ENCODE peak calls at places on chromosomes 3 and 15, in five cellular contexts. One of them, this sample, is unnamed.

GRCh38 chr3:114756506-114757279 is 390.4 kb downstream of the ZBTB20 start:
- DNase-seq in psoas muscle: no peak
- DNase-seq in dorsolateral prefrontal cortex: no peak
- DNase-seq in thoracic aorta: no peak
- DNase-seq in activated CD8-positive, alpha-beta memory T cell treated with anti-CD3 and anti-CD28 coated beads for 48 hours: no peak
- DNase-seq in this sample: no peak

GRCh38 chr3:134002326-134002725 is 27.4 kb downstream of the SLCO2A1 start:
- DNase-seq in psoas muscle: no peak
- DNase-seq in dorsolateral prefrontal cortex: no peak
- DNase-seq in thoracic aorta: no peak
- DNase-seq in activated CD8-positive, alpha-beta memory T cell treated with anti-CD3 and anti-CD28 coated beads for 48 hours: no peak
- DNase-seq in this sample: no peak

GRCh38 chr15:95025924-95026728 is 794.8 kb downstream of the MCTP2 start:
- DNase-seq in psoas muscle: no peak
- DNase-seq in dorsolateral prefrontal cortex: no peak
- DNase-seq in thoracic aorta: no peak
- DNase-seq in activated CD8-positive, alpha-beta memory T cell treated with anti-CD3 and anti-CD28 coated beads for 48 hours: no peak
- DNase-seq in this sample: no peak

GRCh38 chr3:50246517-50246954 is 10.5 kb downstream of the GNAI2 start:
- DNase-seq in psoas muscle: no peak
- DNase-seq in dorsolateral prefrontal cortex: peak
- DNase-seq in thoracic aorta: no peak
- DNase-seq in activated CD8-positive, alpha-beta memory T cell treated with anti-CD3 and anti-CD28 coated beads for 48 hours: peak
- DNase-seq in this sample: peak

GRCh38 chr3:147735662-147736061 is 326.5 kb downstream of the ZIC1 start:
- DNase-seq in psoas muscle: no peak
- DNase-seq in dorsolateral prefrontal cortex: no peak
- DNase-seq in thoracic aorta: no peak
- DNase-seq in activated CD8-positive, alpha-beta memory T cell treated with anti-CD3 and anti-CD28 coated beads for 48 hours: no peak
- DNase-seq in this sample: no peak

GRCh38 chr3:142595581-142595950 is 627 bp upstream of the PLS1 start:
- DNase-seq in psoas muscle: no peak
- DNase-seq in dorsolateral prefrontal cortex: no peak
- DNase-seq in thoracic aorta: no peak
- DNase-seq in activated CD8-positive, alpha-beta memory T cell treated with anti-CD3 and anti-CD28 coated beads for 48 hours: no peak
- DNase-seq in this sample: peak

GRCh38 chr3:190180268-190180667 is 59.6 kb upstream of the P3H2 start:
- DNase-seq in psoas muscle: no peak
- DNase-seq in dorsolateral prefrontal cortex: no peak
- DNase-seq in thoracic aorta: no peak
- DNase-seq in activated CD8-positive, alpha-beta memory T cell treated with anti-CD3 and anti-CD28 coated beads for 48 hours: no peak
- DNase-seq in this sample: no peak

GRCh38 chr3:112000971-112001370 is 2.2 kb downstream of the TAGLN3 start:
- DNase-seq in psoas muscle: no peak
- DNase-seq in dorsolateral prefrontal cortex: no peak
- DNase-seq in thoracic aorta: no peak
- DNase-seq in activated CD8-positive, alpha-beta memory T cell treated with anti-CD3 and anti-CD28 coated beads for 48 hours: no peak
- DNase-seq in this sample: no peak

GRCh38 chr3:184110316-184110725 is 13.5 kb downstream of the HTR3E start:
- DNase-seq in psoas muscle: no peak
- DNase-seq in dorsolateral prefrontal cortex: no peak
- DNase-seq in thoracic aorta: no peak
- DNase-seq in activated CD8-positive, alpha-beta memory T cell treated with anti-CD3 and anti-CD28 coated beads for 48 hours: no peak
- DNase-seq in this sample: no peak

GRCh38 chr3:51024765-51025681 is 350.3 kb downstream of the DOCK3 start:
- DNase-seq in psoas muscle: peak
- DNase-seq in dorsolateral prefrontal cortex: no peak
- DNase-seq in thoracic aorta: no peak
- DNase-seq in activated CD8-positive, alpha-beta memory T cell treated with anti-CD3 and anti-CD28 coated beads for 48 hours: peak
- DNase-seq in this sample: peak

GRCh38 chr15:69992326-69992725 is 105.4 kb downstream of the TLE3 start:
- DNase-seq in psoas muscle: no peak
- DNase-seq in dorsolateral prefrontal cortex: no peak
- DNase-seq in thoracic aorta: no peak
- DNase-seq in activated CD8-positive, alpha-beta memory T cell treated with anti-CD3 and anti-CD28 coated beads for 48 hours: no peak
- DNase-seq in this sample: no peak

GRCh38 chr3:32457971-32458471 is 44.6 kb downstream of the CMTM6 start:
- DNase-seq in psoas muscle: no peak
- DNase-seq in dorsolateral prefrontal cortex: no peak
- DNase-seq in thoracic aorta: no peak
- DNase-seq in activated CD8-positive, alpha-beta memory T cell treated with anti-CD3 and anti-CD28 coated beads for 48 hours: no peak
- DNase-seq in this sample: no peak

GRCh38 chr15:85831415-85832113 is 36.8 kb upstream of the KLHL25 start:
- DNase-seq in psoas muscle: peak
- DNase-seq in dorsolateral prefrontal cortex: peak
- DNase-seq in thoracic aorta: peak
- DNase-seq in activated CD8-positive, alpha-beta memory T cell treated with anti-CD3 and anti-CD28 coated beads for 48 hours: no peak
- DNase-seq in this sample: no peak

GRCh38 chr15:29126821-29127461 is 142.7 kb downstream of the NSMCE3 start:
- DNase-seq in psoas muscle: peak
- DNase-seq in dorsolateral prefrontal cortex: no peak
- DNase-seq in thoracic aorta: no peak
- DNase-seq in activated CD8-positive, alpha-beta memory T cell treated with anti-CD3 and anti-CD28 coated beads for 48 hours: no peak
- DNase-seq in this sample: no peak

GRCh38 chr3:79767194-79767952 is 425 bp downstream of the ROBO1 start:
- DNase-seq in psoas muscle: no peak
- DNase-seq in dorsolateral prefrontal cortex: no peak
- DNase-seq in thoracic aorta: no peak
- DNase-seq in activated CD8-positive, alpha-beta memory T cell treated with anti-CD3 and anti-CD28 coated beads for 48 hours: no peak
- DNase-seq in this sample: no peak

GRCh38 chr3:16311960-16312451 is 47.0 kb downstream of the OXNAD1 start:
- DNase-seq in psoas muscle: peak
- DNase-seq in dorsolateral prefrontal cortex: no peak
- DNase-seq in thoracic aorta: no peak
- DNase-seq in activated CD8-positive, alpha-beta memory T cell treated with anti-CD3 and anti-CD28 coated beads for 48 hours: no peak
- DNase-seq in this sample: no peak

GRCh38 chr3:148796799-148797198 is 30.8 kb upstream of the CPB1 start:
- DNase-seq in psoas muscle: no peak
- DNase-seq in dorsolateral prefrontal cortex: no peak
- DNase-seq in thoracic aorta: no peak
- DNase-seq in activated CD8-positive, alpha-beta memory T cell treated with anti-CD3 and anti-CD28 coated beads for 48 hours: no peak
- DNase-seq in this sample: no peak

GRCh38 chr15:39273805-39274411 is 307.0 kb upstream of the THBS1 start:
- DNase-seq in psoas muscle: no peak
- DNase-seq in dorsolateral prefrontal cortex: no peak
- DNase-seq in thoracic aorta: no peak
- DNase-seq in activated CD8-positive, alpha-beta memory T cell treated with anti-CD3 and anti-CD28 coated beads for 48 hours: no peak
- DNase-seq in this sample: no peak

GRCh38 chr15:81752974-81753373 is 292.8 kb downstream of the MEX3B start:
- DNase-seq in psoas muscle: no peak
- DNase-seq in dorsolateral prefrontal cortex: no peak
- DNase-seq in thoracic aorta: no peak
- DNase-seq in activated CD8-positive, alpha-beta memory T cell treated with anti-CD3 and anti-CD28 coated beads for 48 hours: no peak
- DNase-seq in this sample: no peak

GRCh38 chr3:45666729-45667440 is 22.3 kb upstream of the SACM1L start:
- DNase-seq in psoas muscle: no peak
- DNase-seq in dorsolateral prefrontal cortex: peak
- DNase-seq in thoracic aorta: no peak
- DNase-seq in activated CD8-positive, alpha-beta memory T cell treated with anti-CD3 and anti-CD28 coated beads for 48 hours: no peak
- DNase-seq in this sample: no peak

This sample was measured in upper lobe of left lung.